ENCODE peak calls at places on chromosomes 1 and 21, in five cellular contexts. T is heart left ventricle; S is stimulated activated CD4-positive, alpha-beta T cell treated with anti-CD3 and anti-CD28 coated beads, Interleukin-15, amount 100 ng/mL, for 24 hours; C is GM23338; K is HEK293T. V is an unnamed sample.

GRCh38 chr1:247113094-247113497 is 8.9 kb upstream of the ZNF669 start:
- DNase-seq in S (no peak), T (no peak), C (no peak), K (no peak), V (no peak)

GRCh38 chr1:214548988-214549387 is 2.4 kb downstream of the PTPN14 start:
- DNase-seq in K (no peak), C (no peak), T (peak), S (no peak), V (no peak)

GRCh38 chr1:25246600-25247023 is 642 bp downstream of the RSRP1 start:
- DNase-seq in T (no peak), S (peak), C (peak), K (peak), V (peak)

GRCh38 chr1:99759529-99760160 is 6.8 kb downstream of the FRRS1 start:
- DNase-seq in S (no peak), T (no peak), C (no peak), K (no peak), V (no peak)

GRCh38 chr1:35097224-35097623 is 18.0 kb downstream of the ZMYM1 start:
- DNase-seq in C (no peak), K (no peak), T (no peak), S (no peak), V (no peak)

GRCh38 chr1:65214340-65215027 is 66.5 kb downstream of the AK4 start:
- DNase-seq in S (no peak), K (no peak), T (no peak), C (no peak), V (no peak)

GRCh38 chr1:26388791-26389445 is 16.4 kb upstream of the ZNF683 start:
- DNase-seq in S (no peak), C (no peak), T (no peak), K (no peak), V (no peak)

GRCh38 chr21:14877581-14878228 is 187.1 kb downstream of the NRIP1 start:
- DNase-seq in K (no peak), S (no peak), T (no peak), C (no peak), V (no peak)

GRCh38 chr1:209380396-209380795 is 203.1 kb upstream of the CAMK1G start:
- DNase-seq in T (no peak), C (no peak), S (no peak), K (no peak), V (no peak)

GRCh38 chr1:21938791-21939538 is 1.9 kb upstream of the HSPG2 start:
- DNase-seq in S (no peak), T (no peak), C (no peak), K (no peak), V (no peak)

V was measured in BE2C.